ENCODE peak calls at places on chromosomes 12 and 14, in six cellular contexts. One of them, this sample, is unnamed.
A peak's percentile ranks its signal among the peaks of the same experiment; 100 is the strongest.

GRCh38 chr12:42564540-42564939 is 25.0 kb downstream of the PRICKLE1 start:
- DNase-seq in astrocyte of the cerebellum: peak; percentile 48
- DNase-seq in mammary epithelial cell: no peak
- DNase-seq in AG04450: peak; percentile 46
- DNase-seq in lower lobe of right lung: no peak
- DNase-seq in HEK293T: no peak
- DNase-seq in this sample: no peak

GRCh38 chr12:11741434-11742092 is 92.1 kb downstream of the ETV6 start:
- DNase-seq in astrocyte of the cerebellum: no peak
- DNase-seq in mammary epithelial cell: peak; percentile 58
- DNase-seq in AG04450: no peak
- DNase-seq in lower lobe of right lung: no peak
- DNase-seq in HEK293T: no peak
- DNase-seq in this sample: no peak

GRCh38 chr14:90201344-90201743 is 55.0 kb upstream of the PSMC1 start:
- DNase-seq in astrocyte of the cerebellum: no peak
- DNase-seq in mammary epithelial cell: no peak
- DNase-seq in AG04450: no peak
- DNase-seq in lower lobe of right lung: no peak
- DNase-seq in HEK293T: no peak
- DNase-seq in this sample: no peak

GRCh38 chr12:69339999-69340398 is 8.2 kb upstream of the LYZ start:
- DNase-seq in astrocyte of the cerebellum: no peak
- DNase-seq in mammary epithelial cell: no peak
- DNase-seq in AG04450: no peak
- DNase-seq in lower lobe of right lung: no peak
- DNase-seq in HEK293T: no peak
- DNase-seq in this sample: no peak

GRCh38 chr14:64680013-64680674 is 24.1 kb upstream of the PLEKHG3 start:
- DNase-seq in astrocyte of the cerebellum: no peak
- DNase-seq in mammary epithelial cell: peak; percentile 99
- DNase-seq in AG04450: no peak
- DNase-seq in lower lobe of right lung: no peak
- DNase-seq in HEK293T: no peak
- DNase-seq in this sample: no peak

GRCh38 chr12:45343269-45344051 is 127.6 kb downstream of the ANO6 start:
- DNase-seq in astrocyte of the cerebellum: no peak
- DNase-seq in mammary epithelial cell: peak; percentile 54
- DNase-seq in AG04450: no peak
- DNase-seq in lower lobe of right lung: no peak
- DNase-seq in HEK293T: no peak
- DNase-seq in this sample: no peak

GRCh38 chr12:130132831-130133635 is 29.2 kb upstream of the FZD10 start:
- DNase-seq in astrocyte of the cerebellum: no peak
- DNase-seq in mammary epithelial cell: no peak
- DNase-seq in AG04450: no peak
- DNase-seq in lower lobe of right lung: no peak
- DNase-seq in HEK293T: no peak
- DNase-seq in this sample: peak; percentile 29

GRCh38 chr14:89277229-89277628 is 139.8 kb downstream of the FOXN3 start:
- DNase-seq in astrocyte of the cerebellum: no peak
- DNase-seq in mammary epithelial cell: no peak
- DNase-seq in AG04450: no peak
- DNase-seq in lower lobe of right lung: no peak
- DNase-seq in HEK293T: no peak
- DNase-seq in this sample: no peak

GRCh38 chr14:94050231-94050880 is 24.2 kb downstream of the OTUB2 start:
- DNase-seq in astrocyte of the cerebellum: no peak
- DNase-seq in mammary epithelial cell: no peak
- DNase-seq in AG04450: no peak
- DNase-seq in lower lobe of right lung: peak; percentile 58
- DNase-seq in HEK293T: no peak
- DNase-seq in this sample: peak; percentile 79

GRCh38 chr12:89239534-89239933 is 112.8 kb downstream of the DUSP6 start:
- DNase-seq in astrocyte of the cerebellum: no peak
- DNase-seq in mammary epithelial cell: no peak
- DNase-seq in AG04450: no peak
- DNase-seq in lower lobe of right lung: no peak
- DNase-seq in HEK293T: no peak
- DNase-seq in this sample: no peak

GRCh38 chr14:69924181-69924580 is 45.0 kb downstream of the SMOC1 start:
- DNase-seq in astrocyte of the cerebellum: peak; percentile 65
- DNase-seq in mammary epithelial cell: no peak
- DNase-seq in AG04450: no peak
- DNase-seq in lower lobe of right lung: no peak
- DNase-seq in HEK293T: no peak
- DNase-seq in this sample: no peak

GRCh38 chr12:123398918-123399617 is 15.1 kb downstream of the KMT5A start:
- DNase-seq in astrocyte of the cerebellum: no peak
- DNase-seq in mammary epithelial cell: no peak
- DNase-seq in AG04450: no peak
- DNase-seq in lower lobe of right lung: no peak
- DNase-seq in HEK293T: no peak
- DNase-seq in this sample: peak; percentile 17

GRCh38 chr14:88975926-88976325 is 151.5 kb downstream of the TTC8 start:
- DNase-seq in astrocyte of the cerebellum: no peak
- DNase-seq in mammary epithelial cell: no peak
- DNase-seq in AG04450: no peak
- DNase-seq in lower lobe of right lung: no peak
- DNase-seq in HEK293T: no peak
- DNase-seq in this sample: no peak

GRCh38 chr12:123286997-123287396 is 15.3 kb upstream of the CDK2AP1 start:
- DNase-seq in astrocyte of the cerebellum: no peak
- DNase-seq in mammary epithelial cell: no peak
- DNase-seq in AG04450: no peak
- DNase-seq in lower lobe of right lung: no peak
- DNase-seq in HEK293T: no peak
- DNase-seq in this sample: no peak

GRCh38 chr12:119578112-119578511 is 15.5 kb upstream of the TMEM233 start:
- DNase-seq in astrocyte of the cerebellum: no peak
- DNase-seq in mammary epithelial cell: peak; percentile 74
- DNase-seq in AG04450: no peak
- DNase-seq in lower lobe of right lung: no peak
- DNase-seq in HEK293T: no peak
- DNase-seq in this sample: no peak

This sample was measured in psoas muscle.